ENCODE peak calls at places on chromosomes 5 and 9, in eight cellular contexts. U is MM.1S, P is K562, K is kidney, I is mesendoderm, L is HCT116, B is endothelial cell of umbilical vein, F is IMR-90. T is an unnamed sample.
A peak's percentile ranks its signal among the peaks of the same experiment; 100 is the strongest.

GRCh38 chr9:104073770-104074133 is 20.4 kb upstream of the SMC2 start:
- DNase-seq in U (no peak), P (no peak), K (no peak), I (no peak), L (no peak), B (no peak), F (no peak), T (no peak)

GRCh38 chr5:56670916-56671315 is 144.4 kb upstream of the MAP3K1 start:
- DNase-seq in U (no peak), P (no peak), K (no peak), I (no peak), L (no peak), B (no peak), F (peak; percentile 69), T (no peak)

GRCh38 chr5:125485003-125485641 is 738.7 kb upstream of the ZNF608 start:
- DNase-seq in U (no peak), P (no peak), K (no peak), I (peak; percentile 54), L (peak; percentile 81), B (peak; percentile 96), F (peak; percentile 97), T (peak; percentile 69)

GRCh38 chr5:151295138-151295537 is 8.4 kb downstream of the SLC36A3 start:
- DNase-seq in U (no peak), P (no peak), K (no peak), I (no peak), L (no peak), B (no peak), F (no peak), T (no peak)

GRCh38 chr9:82993856-82994605 is 68.9 kb downstream of the RASEF start:
- DNase-seq in U (no peak), P (no peak), K (no peak), I (no peak), L (no peak), B (no peak), F (no peak), T (no peak)

GRCh38 chr5:122547669-122548068 is 227.2 kb upstream of the SNX2 start:
- DNase-seq in U (no peak), P (no peak), K (no peak), I (no peak), L (no peak), B (no peak), F (no peak), T (no peak)

GRCh38 chr5:103505581-103506305 is 56.8 kb downstream of the NUDT12 start:
- DNase-seq in U (no peak), P (no peak), K (no peak), I (no peak), L (no peak), B (no peak), F (peak; percentile 79), T (no peak)

GRCh38 chr9:76215066-76215465 is 179.2 kb downstream of the RFK start:
- DNase-seq in U (no peak), P (no peak), K (no peak), I (peak; percentile 71), L (no peak), B (peak; percentile 45), F (peak; percentile 86), T (no peak)

GRCh38 chr5:167261309-167262100 is 1029.9 kb upstream of the WWC1 start:
- DNase-seq in U (no peak), P (peak; percentile 8), K (no peak), I (peak; percentile 60), L (no peak), B (no peak), F (no peak), T (no peak)

GRCh38 chr9:91138760-91139159 is 223.0 kb downstream of the AUH start:
- DNase-seq in U (no peak), P (no peak), K (no peak), I (no peak), L (peak; percentile 76), B (no peak), F (peak; percentile 93), T (no peak)

GRCh38 chr5:109987970-109988369 is 298.2 kb downstream of the MAN2A1 start:
- DNase-seq in U (no peak), P (no peak), K (no peak), I (no peak), L (no peak), B (peak; percentile 4), F (no peak), T (no peak)

GRCh38 chr9:7135735-7136134 is 378.0 kb downstream of the KDM4C start:
- DNase-seq in U (no peak), P (no peak), K (no peak), I (no peak), L (no peak), B (no peak), F (no peak), T (no peak)

GRCh38 chr9:18601026-18601425 is 127.1 kb downstream of the ADAMTSL1 start:
- DNase-seq in U (no peak), P (no peak), K (no peak), I (no peak), L (no peak), B (no peak), F (no peak), T (no peak)

GRCh38 chr9:2180171-2180570 is 165.0 kb downstream of the SMARCA2 start:
- DNase-seq in U (no peak), P (no peak), K (no peak), I (peak; percentile 26), L (no peak), B (no peak), F (no peak), T (no peak)

GRCh38 chr5:16791036-16791705 is 144.9 kb downstream of the MYO10 start:
- DNase-seq in U (peak; percentile 44), P (peak; percentile 63), K (no peak), I (peak; percentile 48), L (peak; percentile 37), B (peak; percentile 79), F (peak; percentile 74), T (peak; percentile 97)
- H3K36me3 ChIP-seq in U (no peaks in the 10 kb centered on the region), P (no peaks in the 10 kb centered on the region), K (no peaks in the 10 kb centered on the region), I (no peaks in the 10 kb centered on the region), L (no peaks in the 10 kb centered on the region), B (peaks cover 14% of the 10 kb centered on the region), F (peaks cover 34% of the 10 kb centered on the region), T (peaks cover 57% of the 10 kb centered on the region)

GRCh38 chr5:176167800-176168199 is 70.4 kb upstream of the SIMC1 start:
- DNase-seq in U (peak; percentile 44), P (no peak), K (no peak), I (no peak), L (no peak), B (no peak), F (no peak), T (no peak)
- H3K9ac ChIP-seq in U (no peak overlapping the region), P (no peak overlapping the region), K (no peak overlapping the region), I (no peak overlapping the region), L (no peak overlapping the region), B (no peak overlapping the region), F (no peak overlapping the region), T (no peak overlapping the region)

DNA sequence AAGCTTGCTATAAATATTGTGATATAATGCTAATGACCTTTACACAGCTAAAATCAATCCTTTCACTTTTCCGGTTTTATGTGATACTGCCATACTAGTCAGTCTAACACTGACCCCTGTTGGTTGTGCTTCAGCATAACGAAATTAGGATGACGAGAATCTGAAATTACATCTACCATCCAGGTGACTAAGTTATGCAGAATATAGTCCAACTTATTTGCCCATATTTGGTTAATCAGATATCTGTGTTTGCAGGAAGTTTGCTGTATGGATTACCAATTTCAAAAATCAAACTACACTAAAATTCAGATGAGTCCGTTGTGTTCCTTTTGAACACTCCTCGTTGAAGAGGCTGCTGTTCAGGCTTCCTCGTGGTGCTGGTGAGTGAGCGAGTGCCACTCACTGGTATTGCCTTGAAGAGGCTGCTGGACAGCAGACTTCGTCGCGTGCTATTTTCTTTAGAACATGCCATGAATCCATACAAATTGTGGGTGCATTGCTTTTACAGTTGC is 32.5 kb downstream of the TENT4A start:
- DNase-seq in U (peak; percentile 65), P (peak; percentile 40), K (no peak), I (peak; percentile 33), L (peak; percentile 31), B (peak; percentile 70), F (peak; percentile 79), T (no peak)
- H3K36me3 ChIP-seq in U (peaks cover 8% of the 10 kb centered on the region), P (peaks cover 97% of the 10 kb centered on the region), K (peaks cover 33% of the 10 kb centered on the region), I (peaks cover 1% of the 10 kb centered on the region), L (peaks cover 65% of the 10 kb centered on the region), B (peaks cover 17% of the 10 kb centered on the region), F (peaks cover 44% of the 10 kb centered on the region), T (peaks cover 55% of the 10 kb centered on the region)

DNA sequence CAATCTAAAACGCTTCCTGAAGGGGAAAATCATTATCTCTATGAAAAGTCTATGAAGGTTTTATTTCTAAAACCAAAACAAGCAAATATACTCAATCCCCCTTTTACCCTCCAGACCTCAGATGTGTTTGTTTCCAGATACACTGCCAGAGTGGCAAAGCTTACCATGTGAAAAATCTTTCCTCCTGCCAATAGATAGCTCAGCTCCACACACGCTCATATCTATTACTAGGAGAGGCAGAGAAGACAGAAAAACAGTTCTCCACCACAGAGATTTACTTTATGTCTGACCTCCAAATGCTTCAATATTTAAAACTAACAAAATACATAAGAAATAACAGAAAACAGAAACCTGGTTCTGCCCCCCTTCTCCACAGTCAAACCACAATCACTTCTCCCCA is 7.0 kb downstream of the IRX2 start:
- DNase-seq in U (no peak), P (no peak), K (no peak), I (no peak), L (no peak), B (no peak), F (no peak), T (no peak)
- H3K9ac ChIP-seq in U (no peak overlapping the region), P (no peak overlapping the region), K (no peak overlapping the region), I (no peak overlapping the region), L (no peak overlapping the region), B (no peak overlapping the region), F (no peak overlapping the region), T (no peak overlapping the region)

DNA sequence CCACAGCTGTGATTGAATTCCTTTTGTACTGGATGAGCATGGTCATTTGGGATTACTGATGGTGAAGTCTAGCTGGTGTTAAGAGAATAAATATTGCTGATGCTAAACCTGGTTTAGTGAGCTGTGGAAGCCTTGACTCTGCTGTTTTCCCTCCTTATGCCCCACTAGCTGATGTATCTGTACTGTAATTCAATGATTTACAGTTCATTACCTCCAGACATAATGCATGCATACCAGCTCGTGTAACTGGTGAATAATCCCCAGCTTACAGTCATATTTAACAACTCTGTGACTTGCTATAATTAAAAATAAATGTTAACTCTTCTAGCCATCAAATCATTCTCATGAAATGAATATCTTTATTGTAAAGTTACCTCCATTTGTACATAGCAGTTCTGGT is 1.7 kb upstream of the CMYA5 start:
- DNase-seq in U (no peak), P (no peak), K (no peak), I (no peak), L (no peak), B (no peak), F (no peak), T (no peak)
- H3K36me3 ChIP-seq in U (no peaks in the 10 kb centered on the region), P (peaks cover 41% of the 10 kb centered on the region), K (no peaks in the 10 kb centered on the region), I (no peaks in the 10 kb centered on the region), L (no peaks in the 10 kb centered on the region), B (peaks cover 2% of the 10 kb centered on the region), F (peaks cover 3% of the 10 kb centered on the region), T (peaks cover 31% of the 10 kb centered on the region)

GRCh38 chr5:135567661-135568060 is 11.1 kb downstream of the CXCL14 start:
- DNase-seq in U (no peak), P (no peak), K (peak; percentile 48), I (peak; percentile 61), L (no peak), B (no peak), F (peak; percentile 35), T (no peak)
- H3K9ac ChIP-seq in U (no peak overlapping the region), P (no peak overlapping the region), K (no peak overlapping the region), I (no peak overlapping the region), L (no peak overlapping the region), B (no peak overlapping the region), F (no peak overlapping the region), T (no peak overlapping the region)